ENCODE peak calls at places on chromosome 16, in six cellular contexts. L, X, U, T, V and S are unnamed samples.

GRCh38 chr16:68257251-68257905 is 6.9 kb upstream of the SLC7A6 start:
- DNase-seq in L (no peak), X (no peak), U (no peak), T (no peak), V (no peak), S (no peak)

GRCh38 chr16:84503751-84504395 is 586 bp downstream of the MEAK7 start:
- DNase-seq in L (no peak), X (no peak), U (no peak), T (no peak), V (no peak), S (peak; percentile 11)

GRCh38 chr16:83602797-83603735 is 204.7 kb upstream of the HSBP1 start:
- DNase-seq in L (no peak), X (no peak), U (peak; percentile 21), T (no peak), V (no peak), S (no peak)

GRCh38 chr16:25158401-25158800 is 46.9 kb downstream of the LCMT1 start:
- DNase-seq in L (no peak), X (no peak), U (no peak), T (no peak), V (no peak), S (no peak)

GRCh38 chr16:15950167-15950854 is 895 bp downstream of the ABCC1 start:
- DNase-seq in L (no peak), X (peak; percentile 39), U (no peak), T (no peak), V (peak; percentile 40), S (no peak)

GRCh38 chr16:1237990-1238389 is 2.5 kb upstream of the TPSAB1 start:
- DNase-seq in L (no peak), X (no peak), U (no peak), T (peak; percentile 4), V (no peak), S (no peak)

GRCh38 chr16:53417011-53417410 is 17.3 kb upstream of the RBL2 start:
- DNase-seq in L (no peak), X (no peak), U (no peak), T (no peak), V (no peak), S (no peak)

GRCh38 chr16:79444522-79445040 is 156.0 kb downstream of the MAF start:
- DNase-seq in L (no peak), X (no peak), U (no peak), T (no peak), V (no peak), S (no peak)

GRCh38 chr16:57145964-57146647 is 39.7 kb downstream of the PSME3IP1 start:
- DNase-seq in L (no peak), X (peak; percentile 40), U (no peak), T (no peak), V (no peak), S (no peak)

GRCh38 chr16:63689068-63689467 is 1432.8 kb downstream of the CDH11 start:
- DNase-seq in L (no peak), X (no peak), U (no peak), T (no peak), V (no peak), S (no peak)

GRCh38 chr16:19135896-19136438 is 22.2 kb downstream of the ITPRIPL2 start:
- DNase-seq in L (no peak), X (peak; percentile 67), U (no peak), T (no peak), V (no peak), S (no peak)

GRCh38 chr16:21264226-21265036 is 13.7 kb downstream of the CRYM start:
- DNase-seq in L (no peak), X (no peak), U (no peak), T (no peak), V (peak; percentile 42), S (no peak)

GRCh38 chr16:21267298-21267697 is 10.8 kb downstream of the CRYM start:
- DNase-seq in L (no peak), X (no peak), U (no peak), T (no peak), V (no peak), S (no peak)

GRCh38 chr16:21263640-21264211 is 14.4 kb downstream of the CRYM start:
- DNase-seq in L (no peak), X (no peak), U (no peak), T (peak; percentile 48), V (peak; percentile 81), S (no peak)

GRCh38 chr16:21262779-21263639 is 15.1 kb downstream of the CRYM start:
- DNase-seq in L (no peak), X (no peak), U (no peak), T (no peak), V (no peak), S (no peak)

GRCh38 chr16:21265104-21265825 is 12.8 kb downstream of the CRYM start:
- DNase-seq in L (no peak), X (no peak), U (no peak), T (no peak), V (no peak), S (no peak)
- TF ChIP-seq ATF3 in L (no peak), X (no peak), U (no peak), T (no peak), V (no peak), S (no peak)

GRCh38 chr16:86046026-86046713 is 147.2 kb downstream of the IRF8 start:
- DNase-seq in L (no peak), X (no peak), U (no peak), T (no peak), V (no peak), S (no peak)

GRCh38 chr16:86045601-86045971 is 146.6 kb downstream of the IRF8 start:
- DNase-seq in L (no peak), X (no peak), U (no peak), T (no peak), V (no peak), S (no peak)

GRCh38 chr16:86044881-86045600 is 146.1 kb downstream of the IRF8 start:
- DNase-seq in L (no peak), X (peak; percentile 26), U (no peak), T (no peak), V (no peak), S (no peak)

GRCh38 chr16:86042996-86043725 is 144.2 kb downstream of the IRF8 start:
- DNase-seq in L (no peak), X (no peak), U (no peak), T (no peak), V (no peak), S (no peak)

GRCh38 chr16:86044241-86044671 is 145.3 kb downstream of the IRF8 start:
- DNase-seq in L (peak; percentile 57), X (peak; percentile 78), U (peak; percentile 46), T (no peak), V (peak; percentile 23), S (peak; percentile 85)
- TF ChIP-seq ATF3 in L (no peak), X (no peak), U (no peak), T (no peak), V (no peak), S (no peak)

GRCh38 chr16:69858196-69859104 is 92.7 kb upstream of the CLEC18A start:
- DNase-seq in L (no peak), X (no peak), U (no peak), T (no peak), V (peak; percentile 54), S (no peak)

GRCh38 chr16:69860233-69861231 is 90.6 kb upstream of the CLEC18A start:
- DNase-seq in L (no peak), X (no peak), U (no peak), T (no peak), V (peak; percentile 43), S (no peak)

GRCh38 chr16:69855587-69855986 is 93.5 kb downstream of the WWP2 start:
- DNase-seq in L (no peak), X (no peak), U (no peak), T (no peak), V (no peak), S (no peak)

GRCh38 chr16:69861276-69862030 is 89.7 kb upstream of the CLEC18A start:
- DNase-seq in L (no peak), X (no peak), U (no peak), T (no peak), V (no peak), S (no peak)

DNA sequence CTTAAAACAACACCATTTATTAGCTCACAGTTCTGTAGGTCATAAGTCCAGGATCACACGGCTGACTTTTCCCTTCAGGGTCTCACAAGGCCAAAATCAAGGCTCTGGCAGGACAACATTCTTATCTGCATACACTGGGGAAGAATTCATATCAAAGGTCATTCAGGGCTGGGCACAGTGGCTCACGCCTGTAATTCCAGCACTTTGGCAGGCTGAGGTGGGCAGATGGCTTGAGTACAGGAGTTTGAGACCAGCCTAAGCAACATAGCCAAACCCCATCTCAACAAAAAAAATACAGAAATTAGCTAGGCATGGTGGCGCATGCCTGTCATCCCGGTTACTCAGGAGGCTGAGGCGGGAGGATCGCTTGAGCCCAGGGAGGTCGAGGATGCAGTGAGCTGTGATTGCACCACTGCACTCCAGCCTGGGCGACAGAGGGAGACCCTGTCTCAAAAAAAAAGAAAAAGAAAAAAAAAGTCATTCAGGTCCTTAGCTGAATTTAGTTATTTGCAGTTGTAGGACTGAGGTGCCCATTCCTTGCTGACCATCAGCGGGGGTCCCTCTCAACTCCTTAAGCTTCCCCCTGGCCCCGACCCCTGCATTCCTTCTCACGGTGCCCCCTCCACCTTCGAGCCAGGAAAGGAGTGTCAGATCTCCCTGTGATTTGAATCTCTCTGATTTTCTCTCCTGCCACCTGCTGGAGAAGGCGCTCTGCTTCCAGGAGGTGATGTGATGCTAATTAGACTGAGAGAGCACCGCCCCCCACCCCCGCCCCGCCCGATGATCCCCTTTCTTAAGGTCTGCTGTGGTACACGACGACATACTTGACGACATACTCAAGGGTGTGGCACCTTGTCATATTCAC is 91.8 kb upstream of the CLEC18A start:
- DNase-seq in L (peak; percentile 33), X (peak; percentile 71), U (peak; percentile 25), T (no peak), V (peak; percentile 93), S (peak; percentile 77)
- TF ChIP-seq ATF3 in L (no peak), X (no peak), U (no peak), T (no peak), V (no peak), S (no peak)

GRCh38 chr16:65071371-65072311 is 50.2 kb downstream of the CDH11 start:
- DNase-seq in L (no peak), X (no peak), U (no peak), T (no peak), V (no peak), S (no peak)
- TF ChIP-seq ATF3 in L (no peak), X (no peak), U (no peak), T (no peak), V (no peak), S (no peak)

GRCh38 chr16:27332105-27332504 is 18.3 kb downstream of the IL4R start:
- DNase-seq in L (no peak), X (no peak), U (no peak), T (no peak), V (no peak), S (no peak)
- TF ChIP-seq ATF3 in L (no peak), X (no peak), U (no peak), T (no peak), V (no peak), S (no peak)

DNA sequence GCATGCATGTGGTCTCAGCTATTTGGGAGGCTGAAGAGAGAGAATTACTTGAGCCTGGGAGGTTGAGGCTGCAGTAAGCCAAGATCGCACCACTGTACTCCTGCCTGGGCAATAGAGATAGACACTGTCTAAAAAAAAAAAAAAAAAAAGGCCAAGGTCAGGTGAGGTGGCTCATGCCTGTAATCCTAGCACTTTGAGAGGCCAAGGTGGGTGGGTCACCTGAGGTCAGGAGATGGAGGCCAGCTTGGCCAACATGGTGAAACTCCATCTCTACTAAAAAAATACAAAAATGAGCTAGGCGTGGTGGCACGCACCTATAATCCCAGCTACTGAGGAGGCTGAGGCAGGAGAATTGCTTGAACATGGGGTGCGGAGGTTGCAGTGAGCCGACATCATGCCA is 28.2 kb upstream of the CORO1A start:
- DNase-seq in L (no peak), X (no peak), U (no peak), T (no peak), V (no peak), S (no peak)
- TF ChIP-seq ATF3 in L (no peak), X (no peak), U (no peak), T (no peak), V (no peak), S (no peak)

GRCh38 chr16:88965826-88966480 is 11.1 kb downstream of the CBFA2T3 start:
- DNase-seq in L (no peak), X (no peak), U (no peak), T (no peak), V (no peak), S (no peak)
- TF ChIP-seq ATF3 in L (no peak), X (no peak), U (no peak), T (no peak), V (no peak), S (no peak)